ENCODE peak calls at places on chromosomes 2 and 18, in four cellular contexts. B is GM04504, D is PC-9, F is amniotic stem cell. J is an unnamed sample.

GRCh38 chr2:219399716-219400478 is 12.2 kb upstream of the DNPEP start:
- DNase-seq in B (no peak), F (no peak), D (no peak), J (no peak)

GRCh38 chr2:200703132-200703925 is 108.4 kb upstream of the BZW1 start:
- DNase-seq in B (peak), F (peak), D (peak), J (no peak)

GRCh38 chr2:226903179-226903578 is 67.3 kb downstream of the RHBDD1 start:
- DNase-seq in B (peak), F (peak), D (no peak), J (no peak)

GRCh38 chr2:42800981-42801380 is 8.6 kb upstream of the HAAO start:
- DNase-seq in D (no peak), B (no peak), F (no peak), J (no peak)

GRCh38 chr18:40407913-40408312 is 1547.1 kb upstream of the PIK3C3 start:
- DNase-seq in F (no peak), B (peak), D (no peak), J (no peak)

GRCh38 chr2:43105586-43106562 is 120.5 kb downstream of the ZFP36L2 start:
- DNase-seq in D (no peak), F (no peak), B (no peak), J (no peak)

GRCh38 chr2:160816916-160817315 is 323.3 kb upstream of the RBMS1 start:
- DNase-seq in B (no peak), F (no peak), D (no peak), J (no peak)

GRCh38 chr18:49510393-49511115 is 23.5 kb upstream of the C18orf32 start:
- DNase-seq in D (no peak), B (no peak), F (no peak), J (no peak)

GRCh38 chr2:58039170-58039611 is 7.4 kb upstream of the VRK2 start:
- DNase-seq in F (peak), D (no peak), B (no peak), J (no peak)

GRCh38 chr2:220660277-220661155 is 911.6 kb downstream of the EPHA4 start:
- DNase-seq in F (no peak), D (peak), B (no peak), J (no peak)

GRCh38 chr18:58520964-58521363 is 107.9 kb downstream of the ALPK2 start:
- DNase-seq in D (peak), F (no peak), B (no peak), J (no peak)

GRCh38 chr2:233062447-233062842 is 2.3 kb downstream of the INPP5D start:
- DNase-seq in F (no peak), B (no peak), D (no peak), J (no peak)

GRCh38 chr2:100733344-100734187 is 86.4 kb upstream of the NPAS2 start:
- DNase-seq in B (peak), F (no peak), D (peak), J (no peak)

GRCh38 chr18:28781616-28782362 is 604.9 kb upstream of the CDH2 start:
- DNase-seq in F (no peak), D (no peak), B (no peak), J (no peak)

GRCh38 chr2:182506606-182507005 is 79.8 kb upstream of the PDE1A start:
- DNase-seq in F (no peak), B (no peak), D (no peak), J (no peak)

GRCh38 chr2:179412116-179412515 is 147.5 kb upstream of the SESTD1 start:
- DNase-seq in F (no peak), D (no peak), B (no peak), J (no peak)

GRCh38 chr2:191436368-191437055 is 191.3 kb downstream of the MYO1B start:
- DNase-seq in F (no peak), D (no peak), B (no peak), J (no peak)

GRCh38 chr2:188293601-188294482 is 2.2 kb downstream of the GULP1 start:
- DNase-seq in D (peak), B (peak), F (peak), J (no peak)

GRCh38 chr2:70767699-70768584 is at the start of gene ADD2:
- DNase-seq in F (no peak), D (no peak), B (no peak), J (no peak)

GRCh38 chr2:84811839-84812238 is 69.0 kb downstream of the TRABD2A start:
- DNase-seq in F (no peak), D (no peak), B (no peak), J (no peak)

GRCh38 chr2:69059731-69060290 is 46.8 kb downstream of the ANTXR1 start:
- DNase-seq in B (no peak), D (no peak), F (no peak), J (no peak)

GRCh38 chr2:163469561-163469962 is 266.2 kb downstream of the FIGN start:
- DNase-seq in D (no peak), B (no peak), F (no peak), J (no peak)

GRCh38 chr2:209425082-209426071 is 1.5 kb downstream of the MAP2 start:
- DNase-seq in B (peak), D (peak), F (no peak), J (no peak)

GRCh38 chr2:21011876-21012556 is 31.9 kb downstream of the APOB start:
- DNase-seq in F (no peak), D (peak), B (no peak), J (no peak)

GRCh38 chr2:103809946-103810345 is 1044.0 kb upstream of the POU3F3 start:
- DNase-seq in F (no peak), D (no peak), B (no peak), J (no peak)

GRCh38 chr2:118177932-118178331 is 89.7 kb downstream of the INSIG2 start:
- DNase-seq in B (no peak), F (no peak), D (peak), J (no peak)

GRCh38 chr2:25642298-25642697 is 31.1 kb downstream of the DTNB start:
- DNase-seq in D (no peak), B (no peak), F (no peak), J (no peak)

GRCh38 chr2:44844651-44845270 is 96.7 kb upstream of the SIX3 start:
- DNase-seq in B (no peak), D (no peak), F (no peak), J (no peak)

GRCh38 chr2:228446732-228447131 is 265.2 kb upstream of the SPHKAP start:
- DNase-seq in B (peak), F (no peak), D (no peak), J (no peak)

GRCh38 chr2:72579595-72580180 is 246.1 kb downstream of the EXOC6B start:
- DNase-seq in B (peak), F (peak), D (peak), J (no peak)

GRCh38 chr2:109318150-109318948 is 189.3 kb downstream of the SH3RF3 start:
- DNase-seq in B (peak), D (no peak), F (peak), J (no peak)

GRCh38 chr2:94861308-94862152 is 9.7 kb upstream of the TEKT4 start:
- DNase-seq in B (no peak), F (no peak), D (no peak), J (no peak)

GRCh38 chr18:63138469-63139340 is 180.9 kb downstream of the BCL2 start:
- DNase-seq in F (no peak), B (peak), D (no peak), J (no peak)

GRCh38 chr18:78178812-78179211 is 800.8 kb upstream of the SALL3 start:
- DNase-seq in D (no peak), F (no peak), B (no peak), J (no peak)

GRCh38 chr18:78448106-78448505 is 531.5 kb upstream of the SALL3 start:
- DNase-seq in F (no peak), D (no peak), B (no peak), J (no peak)